ENCODE peak calls at places on chromosome 14, in eight cellular contexts. H, W, U, J, B, Z, M and F are unnamed samples.

GRCh38 chr14:99183311-99183710 is 88.7 kb downstream of the BCL11B start:
- DNase-seq in M (no peak), U (no peak), B (no peak), Z (no peak), H (no peak), J (no peak), W (no peak), F (no peak)

GRCh38 chr14:66015046-66015780 is 471.0 kb upstream of the CCDC196 start:
- DNase-seq in J (no peak), Z (no peak), H (no peak), U (no peak), B (peak; percentile 86), M (no peak), W (no peak), F (no peak)

GRCh38 chr14:58107041-58107440 is 45.0 kb downstream of the ARMH4 start:
- DNase-seq in W (no peak), Z (peak; percentile 69), B (no peak), M (no peak), J (no peak), H (no peak), U (no peak), F (no peak)

GRCh38 chr14:74973003-74973614 is 17.7 kb upstream of the PGF start:
- DNase-seq in J (no peak), B (no peak), W (peak; percentile 61), H (no peak), U (no peak), Z (no peak), M (peak; percentile 70), F (no peak)

GRCh38 chr14:95500201-95500681 is 16.2 kb downstream of the SYNE3 start:
- DNase-seq in H (no peak), U (no peak), M (peak; percentile 12), Z (no peak), W (no peak), B (no peak), J (no peak), F (no peak)

GRCh38 chr14:61403411-61403810 is 82.0 kb downstream of the PRKCH start:
- DNase-seq in W (no peak), Z (no peak), H (no peak), M (no peak), J (no peak), B (no peak), U (no peak), F (peak; percentile 35)

GRCh38 chr14:91154851-91155625 is 41.2 kb downstream of the DGLUCY start:
- DNase-seq in H (peak; percentile 94), M (no peak), W (peak; percentile 78), Z (peak; percentile 70), U (peak; percentile 47), J (no peak), B (no peak), F (no peak)

GRCh38 chr14:67556671-67557070 is 23.6 kb downstream of the PLEKHH1 start:
- DNase-seq in H (no peak), Z (no peak), B (no peak), W (no peak), M (no peak), U (no peak), J (no peak), F (no peak)

GRCh38 chr14:47596860-47597259 is 78.5 kb downstream of the MDGA2 start:
- DNase-seq in H (no peak), J (no peak), M (no peak), W (no peak), U (no peak), B (no peak), Z (no peak), F (no peak)

GRCh38 chr14:31194095-31194494 is 13.5 kb downstream of the HECTD1 start:
- DNase-seq in B (no peak), Z (peak; percentile 34), H (no peak), M (no peak), U (no peak), W (peak; percentile 38), J (no peak), F (no peak)

GRCh38 chr14:96038920-96039632 is at the start of gene C14orf132:
- DNase-seq in U (no peak), J (peak; percentile 41), B (peak; percentile 83), Z (no peak), W (peak; percentile 67), H (no peak), M (peak; percentile 72), F (peak; percentile 83)

GRCh38 chr14:32397871-32398640 is 69.0 kb downstream of the AKAP6 start:
- DNase-seq in H (peak; percentile 92), U (peak; percentile 93), J (no peak), W (peak; percentile 55), M (peak; percentile 21), Z (peak; percentile 94), B (no peak), F (no peak)

GRCh38 chr14:77040995-77041744 is 12.7 kb upstream of the IRF2BPL start:
- DNase-seq in Z (peak; percentile 50), H (no peak), W (no peak), U (no peak), J (no peak), M (peak; percentile 53), B (no peak), F (no peak)

GRCh38 chr14:28767851-28768548 is 1.4 kb downstream of the FOXG1 start:
- DNase-seq in H (no peak), W (no peak), J (peak; percentile 66), Z (no peak), M (no peak), B (peak; percentile 50), U (no peak), F (no peak)

GRCh38 chr14:26598081-26598671 is 343 bp upstream of the NOVA1 start:
- DNase-seq in H (no peak), Z (peak; percentile 77), U (peak; percentile 36), M (peak; percentile 84), W (peak; percentile 97), J (no peak), B (peak; percentile 83), F (no peak)

GRCh38 chr14:74582910-74583581 is 29.0 kb downstream of the LTBP2 start:
- DNase-seq in B (no peak), U (no peak), M (peak; percentile 62), H (peak; percentile 74), W (peak; percentile 73), J (no peak), Z (peak; percentile 55), F (no peak)

GRCh38 chr14:43119672-43120071 is 1387.4 kb downstream of the FSCB start:
- DNase-seq in J (no peak), B (no peak), W (no peak), H (no peak), Z (no peak), M (no peak), U (no peak), F (no peak)

GRCh38 chr14:43123544-43123943 is 1383.5 kb downstream of the FSCB start:
- DNase-seq in U (no peak), J (no peak), H (no peak), W (no peak), Z (no peak), M (no peak), B (no peak), F (no peak)
- TF ChIP-seq CTCF in U (no peak), J (no peak), H (no peak), W (no peak), Z (no peak), M (no peak), B (no peak), F (no peak)

DNA sequence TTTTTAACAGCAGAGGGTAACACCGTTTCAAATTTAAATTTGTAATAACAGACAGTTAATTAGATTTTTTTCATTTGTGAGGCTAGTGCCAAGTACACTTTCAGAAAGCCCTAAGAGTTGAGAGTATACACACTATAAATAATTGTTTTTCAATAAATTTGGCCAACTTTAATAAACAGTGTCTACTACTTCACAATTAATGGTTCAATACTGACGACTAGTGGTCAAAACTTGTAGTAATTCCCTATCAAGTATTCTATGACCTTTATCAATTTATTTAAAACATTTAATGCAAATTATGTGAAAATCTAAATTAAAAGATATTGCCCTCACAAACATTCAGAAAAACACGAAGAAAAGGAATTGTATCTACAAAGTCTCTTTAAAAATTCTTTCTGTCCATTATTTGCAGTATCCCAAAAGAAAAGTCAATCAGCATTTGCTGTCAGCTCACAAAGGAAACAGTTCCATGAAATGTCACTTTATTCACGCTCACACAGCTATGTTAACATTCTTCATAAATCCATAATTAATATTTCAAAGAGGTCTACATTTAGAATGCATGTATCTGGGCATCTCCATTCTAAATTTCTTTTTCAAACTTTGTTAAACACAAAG is 91.2 kb downstream of the CEP128 start:
- DNase-seq in U (peak; percentile 27), W (peak; percentile 68), J (no peak), H (peak; percentile 49), M (no peak), B (no peak), Z (peak; percentile 71), F (peak; percentile 10)
- TF ChIP-seq CTCF in U (peak; percentile 73), W (peak; percentile 54), J (peak; percentile 35), H (peak; percentile 70), M (peak; percentile 51), B (no peak), Z (peak; percentile 85), F (peak; percentile 59)

DNA sequence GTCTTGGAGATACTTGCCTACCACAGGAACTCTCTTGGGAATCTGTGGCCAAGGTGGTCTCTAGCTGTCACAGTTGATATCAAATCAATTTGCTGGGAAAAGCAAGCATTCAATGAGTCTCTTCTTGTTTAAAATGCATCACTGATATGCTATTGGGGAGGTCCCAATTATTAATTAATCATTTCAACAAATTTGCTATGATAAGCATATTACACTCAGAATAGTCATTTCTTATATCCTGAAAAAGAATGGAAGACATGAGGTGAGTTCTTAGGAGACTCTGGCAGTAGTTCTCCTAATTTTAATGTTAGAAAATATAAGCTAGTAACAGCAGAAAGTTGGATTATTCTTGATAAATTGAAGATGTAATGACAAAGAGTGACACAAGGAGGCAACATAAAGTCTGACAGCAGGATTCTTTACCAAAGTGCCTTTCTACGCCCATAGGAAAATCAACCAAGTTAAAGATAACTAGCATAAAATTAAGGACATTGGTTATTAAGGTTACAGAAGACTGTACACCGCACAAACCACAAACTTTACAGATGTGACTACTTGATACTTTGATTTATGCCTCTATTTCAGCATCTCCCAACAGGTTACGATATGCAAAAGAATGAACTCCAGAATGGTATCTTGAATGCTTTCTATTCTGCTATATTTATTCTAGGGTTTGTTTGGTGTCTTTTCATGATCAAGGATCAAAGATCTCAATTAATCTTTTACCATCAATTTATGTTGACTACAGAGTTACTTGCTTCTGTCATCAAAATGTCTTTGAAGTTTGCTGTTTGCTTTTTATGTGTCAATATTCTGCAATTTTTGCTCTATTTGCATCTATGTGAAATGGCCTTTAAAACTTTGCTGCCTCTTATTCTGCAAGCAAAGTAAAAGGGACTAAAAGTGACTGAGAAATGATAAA is 349.6 kb upstream of the CLEC14A start:
- DNase-seq in H (no peak), B (no peak), U (no peak), Z (peak; percentile 34), W (peak; percentile 2), M (no peak), J (no peak), F (no peak)
- TF ChIP-seq CTCF in H (peak; percentile 20), B (no peak), U (no peak), Z (peak; percentile 55), W (no peak), M (no peak), J (no peak), F (no peak)

DNA sequence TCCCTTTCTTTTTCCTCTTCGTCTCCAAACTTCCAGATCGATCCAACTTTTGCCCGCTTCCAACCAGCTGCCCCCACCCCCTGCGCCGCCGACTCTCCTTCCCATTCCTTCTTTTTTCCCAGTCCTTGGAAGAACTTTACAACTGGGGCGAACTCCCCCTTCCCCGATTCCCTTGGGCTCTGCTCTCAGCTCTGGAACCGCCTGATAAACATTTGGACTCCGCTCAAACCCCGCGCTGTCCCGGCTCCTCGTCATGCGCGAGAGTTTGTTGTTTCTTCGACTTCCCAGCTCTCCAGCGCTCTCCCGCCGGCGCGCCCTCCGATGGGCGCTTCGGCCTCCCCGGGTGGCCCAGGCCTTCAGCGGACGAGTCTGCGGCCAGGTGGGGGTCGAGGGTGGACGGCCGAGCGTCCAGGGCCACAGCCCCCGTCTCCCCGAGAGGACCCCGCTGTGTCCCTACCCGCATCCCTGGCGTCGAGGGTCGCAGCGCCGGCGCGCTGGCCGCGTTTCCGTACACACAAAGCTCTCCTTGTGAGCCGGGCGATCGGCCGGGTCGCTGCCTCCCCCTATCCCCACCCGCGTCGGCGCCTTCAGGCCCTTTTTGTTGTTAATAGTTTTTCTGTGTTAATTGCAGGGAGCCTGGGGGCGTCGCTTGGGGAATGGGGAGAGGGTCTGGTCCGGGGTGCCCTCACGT is 819 bp downstream of the MMP14 start:
- DNase-seq in M (peak; percentile 59), H (peak; percentile 69), U (no peak), B (no peak), J (no peak), Z (peak; percentile 63), W (peak; percentile 70), F (peak; percentile 61)
- TF ChIP-seq CTCF in M (no peak), H (no peak), U (peak; percentile 25), B (no peak), J (no peak), Z (peak; percentile 31), W (peak; percentile 5), F (no peak)